ENCODE peak calls at places on chromosomes 4 and X, in four cellular contexts. D is adrenal gland, U is SJSA1, H is MM.1S. S is an unnamed sample.

GRCh38 chrX:132737743-132738142 is 220.7 kb downstream of the HS6ST2 start:
- DNase-seq in U (no peak), D (peak; percentile 19), H (peak; percentile 8), S (no peak)

GRCh38 chrX:129574214-129574613 is 34.2 kb downstream of the OCRL start:
- DNase-seq in U (no peak), H (no peak), D (no peak), S (no peak)

GRCh38 chr4:141759796-141760425 is 123.5 kb downstream of the IL15 start:
- DNase-seq in U (no peak), D (no peak), H (no peak), S (no peak)

GRCh38 chr4:156374894-156375293 is 421.2 kb upstream of the CTSO start:
- DNase-seq in H (no peak), D (no peak), U (no peak), S (no peak)

GRCh38 chr4:105620640-105621323 is 68.4 kb downstream of the ARHGEF38 start:
- DNase-seq in H (no peak), D (peak; percentile 29), U (no peak), S (peak; percentile 60)

GRCh38 chr4:8076023-8076422 is 82.6 kb downstream of the ABLIM2 start:
- DNase-seq in U (no peak), D (no peak), H (no peak), S (no peak)

GRCh38 chrX:148567229-148567628 is 66.8 kb downstream of the AFF2 start:
- DNase-seq in U (peak; percentile 53), H (no peak), D (no peak), S (no peak)

GRCh38 chr4:95285797-95286196 is 263.0 kb downstream of the UNC5C start:
- DNase-seq in D (no peak), H (no peak), U (no peak), S (no peak)

GRCh38 chrX:42079968-42080367 is 156.6 kb upstream of the CASK start:
- DNase-seq in D (no peak), H (no peak), U (no peak), S (no peak)

GRCh38 chr4:98508825-98509539 is 149.4 kb downstream of the TSPAN5 start:
- DNase-seq in H (no peak), D (no peak), U (no peak), S (no peak)

GRCh38 chr4:13054410-13054970 is 429.6 kb downstream of the RAB28 start:
- DNase-seq in H (no peak), D (no peak), U (no peak), S (no peak)

GRCh38 chr4:72701987-72702819 is 133.2 kb upstream of the ADAMTS3 start:
- DNase-seq in D (peak; percentile 55), U (peak; percentile 47), H (peak; percentile 78), S (peak; percentile 41)

GRCh38 chrX:153572601-153573000 is 26.3 kb downstream of the CCNQ start:
- DNase-seq in U (no peak), D (no peak), H (no peak), S (no peak)
- H3K9me3 ChIP-seq in U (no peaks in the 10 kb centered on the region), D (no peaks in the 10 kb centered on the region), H (no peaks in the 10 kb centered on the region), S (no peaks in the 10 kb centered on the region)

DNA sequence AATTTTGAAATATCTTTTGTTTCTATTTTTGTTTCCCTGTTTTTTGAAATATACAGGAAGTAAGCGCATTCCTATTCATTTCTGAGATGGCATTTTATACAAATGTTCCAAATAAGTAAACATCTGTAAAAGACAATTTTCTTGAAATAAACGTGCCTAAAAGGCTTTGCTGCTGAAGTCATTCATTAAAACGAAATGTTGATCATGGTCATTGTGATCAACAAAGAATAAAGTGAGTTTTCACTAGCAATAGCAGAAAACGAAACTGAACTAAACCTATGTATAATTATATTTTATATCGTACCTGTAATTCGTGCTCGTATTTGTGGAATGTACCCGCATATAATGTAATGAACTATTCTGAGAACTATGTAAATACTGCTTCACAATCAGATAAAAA is 221.2 kb downstream of the MGST2 start:
- DNase-seq in D (no peak), H (no peak), U (no peak), S (no peak)
- H3K4me3 ChIP-seq in D (peak overlapping the region; percentile 49), H (no peak overlapping the region), U (peak overlapping the region; percentile 19), S (no peak overlapping the region)

GRCh38 chr4:32930700-32931099 is 2210.5 kb downstream of the PCDH7 start:
- DNase-seq in H (no peak), U (no peak), D (no peak), S (no peak)
- H3K9me3 ChIP-seq in H (no peaks in the 10 kb centered on the region), U (no peaks in the 10 kb centered on the region), D (no peaks in the 10 kb centered on the region), S (no peaks in the 10 kb centered on the region)

DNA sequence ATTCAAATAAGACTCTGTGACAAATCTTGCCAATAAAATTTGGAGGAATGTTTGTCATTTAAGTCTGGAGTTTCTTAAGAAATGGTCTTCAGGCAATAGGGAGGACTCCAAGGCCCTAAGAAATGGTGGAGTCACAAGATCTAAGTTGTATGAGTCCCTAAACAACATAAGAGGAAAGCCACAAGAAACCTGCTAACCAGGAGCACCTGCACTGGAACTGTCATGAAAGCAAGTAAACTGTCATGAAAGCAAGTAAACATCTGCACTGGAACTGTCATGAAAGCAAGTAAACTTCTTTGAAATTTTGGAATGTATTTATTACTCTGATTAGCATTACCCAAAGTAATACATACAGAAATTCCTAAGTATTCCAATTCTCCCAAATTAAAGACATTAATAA is 3.5 kb downstream of the CNOT6L start:
- DNase-seq in H (peak; percentile 82), U (no peak), D (no peak), S (no peak)
- H3K4me3 ChIP-seq in H (peak overlapping the region; percentile 93), U (no peak overlapping the region), D (no peak overlapping the region), S (no peak overlapping the region)

GRCh38 chr4:149522031-149522430 is 293.6 kb downstream of the IQCM start:
- DNase-seq in U (no peak), H (no peak), D (no peak), S (no peak)

GRCh38 chr4:149518471-149518870 is 297.2 kb downstream of the IQCM start:
- DNase-seq in H (no peak), U (no peak), D (no peak), S (no peak)

GRCh38 chr4:149523039-149523438 is 292.6 kb downstream of the IQCM start:
- DNase-seq in H (no peak), U (no peak), D (no peak), S (no peak)

DNA sequence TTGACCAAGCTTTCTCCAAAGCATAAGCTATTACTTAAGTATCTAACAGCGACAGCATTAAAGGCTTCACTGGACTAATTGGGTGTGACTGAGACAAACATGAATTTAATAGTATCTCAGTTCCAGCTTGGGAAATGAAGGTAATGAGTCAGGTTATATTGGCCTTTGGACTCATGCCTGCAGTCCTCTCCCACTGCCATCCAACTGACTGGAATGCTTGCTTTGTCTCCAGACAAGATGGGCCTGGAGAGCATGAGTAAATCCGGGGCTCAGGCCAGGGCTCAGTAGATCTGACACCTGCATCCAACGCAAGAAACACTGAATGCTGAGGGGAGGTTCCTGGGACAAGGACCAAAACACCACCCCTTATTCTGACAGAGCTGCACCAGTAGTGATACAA is 294.0 kb downstream of the IQCM start:
- DNase-seq in D (no peak), H (no peak), U (no peak), S (peak; percentile 36)
- H3K9me3 ChIP-seq in D (no peaks in the 10 kb centered on the region), H (no peaks in the 10 kb centered on the region), U (no peaks in the 10 kb centered on the region), S (no peaks in the 10 kb centered on the region)

GRCh38 chr4:80266267-80266901 is at the start of gene FGF5:
- DNase-seq in U (peak; percentile 96), D (no peak), H (peak; percentile 9), S (no peak)

GRCh38 chr4:80266902-80267380 is 477 bp downstream of the FGF5 start:
- DNase-seq in U (peak; percentile 64), D (no peak), H (no peak), S (no peak)

GRCh38 chr4:80270321-80270720 is 3.9 kb downstream of the FGF5 start:
- DNase-seq in U (no peak), D (no peak), H (no peak), S (no peak)

GRCh38 chr4:80268081-80268823 is 1.8 kb downstream of the FGF5 start:
- DNase-seq in U (no peak), D (no peak), H (no peak), S (no peak)

GRCh38 chr4:80268936-80269335 is 2.5 kb downstream of the FGF5 start:
- DNase-seq in H (no peak), D (no peak), U (no peak), S (no peak)
- H3K4me3 ChIP-seq in H (no peak overlapping the region), D (no peak overlapping the region), U (no peak overlapping the region), S (no peak overlapping the region)

GRCh38 chrX:257681-258289 is 23.4 kb upstream of the PLCXD1 start:
- DNase-seq in H (no peak), U (no peak), D (no peak), S (no peak)

GRCh38 chrX:255923-256331 is 25.3 kb upstream of the PLCXD1 start:
- DNase-seq in U (no peak), D (no peak), H (no peak), S (no peak)

GRCh38 chrX:252421-253291 is 28.5 kb upstream of the PLCXD1 start:
- DNase-seq in U (no peak), H (no peak), D (no peak), S (no peak)

GRCh38 chrX:254630-255215 is 26.5 kb upstream of the PLCXD1 start:
- DNase-seq in H (no peak), U (no peak), D (no peak), S (no peak)

DNA sequence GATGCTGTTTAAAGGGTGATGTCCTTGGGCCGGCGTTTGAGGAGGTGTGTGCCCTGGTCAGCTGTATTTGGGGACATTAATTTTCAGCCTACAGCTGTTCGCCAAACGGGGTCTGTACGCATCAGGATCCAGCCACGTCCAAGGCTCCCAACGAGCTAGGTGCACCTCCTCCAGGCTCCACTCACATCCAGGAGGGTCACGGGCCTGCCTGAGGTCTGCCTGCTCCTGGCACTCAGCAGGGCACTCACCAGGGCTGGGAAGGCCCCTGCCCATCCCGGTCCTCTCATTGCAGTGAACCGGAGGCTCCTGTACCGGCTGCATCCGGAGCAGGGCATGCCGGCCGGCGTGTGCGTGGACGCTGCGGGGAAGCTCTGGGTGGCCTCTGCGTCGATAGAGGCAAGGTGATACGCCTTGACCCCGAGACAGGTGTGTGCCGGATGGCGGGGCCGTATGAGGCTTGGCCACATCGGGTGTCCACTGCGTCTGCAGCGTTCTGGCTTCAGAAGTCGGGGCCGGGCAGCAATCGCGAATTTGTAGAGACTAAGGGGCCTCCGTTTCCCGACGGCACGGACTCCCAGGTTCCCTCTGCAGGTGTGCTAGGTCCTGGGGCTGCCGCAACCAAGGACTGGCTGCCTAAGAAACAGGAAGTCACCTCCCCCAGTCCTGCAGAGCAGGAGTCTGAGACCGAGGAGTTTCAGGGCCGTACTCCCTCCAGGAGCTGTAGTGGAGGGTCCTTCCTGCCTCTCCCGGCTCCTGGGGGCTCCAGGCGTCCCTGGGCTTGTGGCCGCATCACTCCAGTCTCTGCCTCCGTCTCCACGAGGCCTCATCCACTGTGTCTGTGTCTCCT is 27.5 kb upstream of the PLCXD1 start:
- DNase-seq in D (no peak), H (no peak), U (no peak), S (no peak)
- H3K9me3 ChIP-seq in D (no peaks in the 10 kb centered on the region), H (no peaks in the 10 kb centered on the region), U (peaks cover 6% of the 10 kb centered on the region), S (no peaks in the 10 kb centered on the region)

DNA sequence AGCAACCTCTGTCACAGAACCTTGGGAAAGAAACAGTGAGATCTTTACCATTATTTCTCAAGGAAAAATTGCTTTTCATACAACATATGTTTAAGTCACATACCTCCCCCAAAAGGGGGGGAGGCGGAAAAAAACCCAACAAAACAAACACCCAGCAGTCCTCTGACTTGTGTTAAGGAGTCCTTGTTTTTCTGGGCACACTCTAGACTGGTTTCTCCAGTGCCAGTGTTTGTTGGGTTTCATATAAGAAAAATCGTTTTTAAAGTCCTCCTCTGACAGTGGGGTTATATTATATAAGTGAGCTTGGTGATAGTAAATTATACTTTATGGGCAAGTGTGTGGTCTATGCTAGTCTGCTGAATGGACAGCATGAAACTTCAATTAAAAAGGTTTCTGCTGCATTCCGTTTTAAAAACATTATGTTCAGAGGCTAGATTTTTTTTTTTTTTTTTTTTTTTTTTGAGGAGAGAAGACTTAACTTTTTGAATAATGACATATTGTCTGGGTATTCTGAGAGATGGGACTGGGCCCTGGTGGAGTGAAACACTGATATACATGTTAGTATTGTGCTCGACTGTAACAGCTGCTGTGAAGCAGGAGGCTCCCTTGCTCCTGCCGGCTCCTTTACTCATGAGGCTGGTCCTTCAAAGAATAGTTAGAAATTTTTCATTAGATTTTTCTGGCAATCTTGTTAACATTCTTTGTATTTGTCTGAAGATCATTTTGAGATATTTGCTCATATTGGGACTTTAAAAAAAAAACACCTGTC is 73.1 kb downstream of the TMEM131L start:
- DNase-seq in D (no peak), U (no peak), H (no peak), S (no peak)
- H3K4me3 ChIP-seq in D (no peak overlapping the region), U (no peak overlapping the region), H (no peak overlapping the region), S (no peak overlapping the region)

S was measured in small intestine.